ENCODE peak calls at places on chromosomes 3 and 15, in five cellular contexts. One of them, this sample, is unnamed.

GRCh38 chr15:77419050-77419835 is 661 bp downstream of the PEAK1 start:
- DNase-seq in CD4-positive, alpha-beta T cell: peak
- DNase-seq in NCI-H524 treated with DMSO at 0.1 percent for 48 hours: peak
- DNase-seq in activated naive CD8-positive, alpha-beta T cell treated with anti-CD3 and anti-CD28 coated beads, Interleukin-2, amount 50 U/mL, for 16 hours: peak
- DNase-seq in hippocampal formation: peak
- DNase-seq in this sample: no peak

GRCh38 chr15:65189102-65189740 is 4.1 kb upstream of the CLPX start:
- DNase-seq in CD4-positive, alpha-beta T cell: no peak
- DNase-seq in NCI-H524 treated with DMSO at 0.1 percent for 48 hours: peak
- DNase-seq in hippocampal formation: no peak
- DNase-seq in activated naive CD8-positive, alpha-beta T cell treated with anti-CD3 and anti-CD28 coated beads, Interleukin-2, amount 50 U/mL, for 16 hours: no peak
- DNase-seq in this sample: no peak

GRCh38 chr3:174639970-174640369 is 219.2 kb upstream of the NAALADL2 start:
- DNase-seq in hippocampal formation: no peak
- DNase-seq in CD4-positive, alpha-beta T cell: no peak
- DNase-seq in activated naive CD8-positive, alpha-beta T cell treated with anti-CD3 and anti-CD28 coated beads, Interleukin-2, amount 50 U/mL, for 16 hours: no peak
- DNase-seq in NCI-H524 treated with DMSO at 0.1 percent for 48 hours: no peak
- DNase-seq in this sample: no peak

GRCh38 chr3:197559662-197560061 is 3.9 kb upstream of the BDH1 start:
- DNase-seq in hippocampal formation: no peak
- DNase-seq in activated naive CD8-positive, alpha-beta T cell treated with anti-CD3 and anti-CD28 coated beads, Interleukin-2, amount 50 U/mL, for 16 hours: no peak
- DNase-seq in NCI-H524 treated with DMSO at 0.1 percent for 48 hours: no peak
- DNase-seq in CD4-positive, alpha-beta T cell: no peak
- DNase-seq in this sample: no peak

GRCh38 chr3:69120879-69121464 is 1.4 kb downstream of the LMOD3 start:
- DNase-seq in hippocampal formation: peak
- DNase-seq in activated naive CD8-positive, alpha-beta T cell treated with anti-CD3 and anti-CD28 coated beads, Interleukin-2, amount 50 U/mL, for 16 hours: peak
- DNase-seq in CD4-positive, alpha-beta T cell: peak
- DNase-seq in NCI-H524 treated with DMSO at 0.1 percent for 48 hours: peak
- DNase-seq in this sample: peak

GRCh38 chr15:58551764-58552504 is 120.1 kb downstream of the LIPC start:
- DNase-seq in activated naive CD8-positive, alpha-beta T cell treated with anti-CD3 and anti-CD28 coated beads, Interleukin-2, amount 50 U/mL, for 16 hours: no peak
- DNase-seq in NCI-H524 treated with DMSO at 0.1 percent for 48 hours: no peak
- DNase-seq in hippocampal formation: peak
- DNase-seq in CD4-positive, alpha-beta T cell: no peak
- DNase-seq in this sample: no peak

GRCh38 chr3:134212898-134213665 is 37.6 kb downstream of the RYK start:
- DNase-seq in CD4-positive, alpha-beta T cell: peak
- DNase-seq in NCI-H524 treated with DMSO at 0.1 percent for 48 hours: peak
- DNase-seq in activated naive CD8-positive, alpha-beta T cell treated with anti-CD3 and anti-CD28 coated beads, Interleukin-2, amount 50 U/mL, for 16 hours: peak
- DNase-seq in hippocampal formation: peak
- DNase-seq in this sample: peak

GRCh38 chr3:130227540-130227939 is 117.9 kb upstream of the COL6A5 start:
- DNase-seq in activated naive CD8-positive, alpha-beta T cell treated with anti-CD3 and anti-CD28 coated beads, Interleukin-2, amount 50 U/mL, for 16 hours: no peak
- DNase-seq in CD4-positive, alpha-beta T cell: no peak
- DNase-seq in hippocampal formation: no peak
- DNase-seq in NCI-H524 treated with DMSO at 0.1 percent for 48 hours: no peak
- DNase-seq in this sample: no peak

GRCh38 chr15:66461917-66462316 is 35.6 kb downstream of the SNAPC5 start:
- DNase-seq in activated naive CD8-positive, alpha-beta T cell treated with anti-CD3 and anti-CD28 coated beads, Interleukin-2, amount 50 U/mL, for 16 hours: no peak
- DNase-seq in NCI-H524 treated with DMSO at 0.1 percent for 48 hours: no peak
- DNase-seq in hippocampal formation: no peak
- DNase-seq in CD4-positive, alpha-beta T cell: no peak
- DNase-seq in this sample: no peak

GRCh38 chr3:99753268-99753975 is 64.2 kb upstream of the CMSS1 start:
- DNase-seq in activated naive CD8-positive, alpha-beta T cell treated with anti-CD3 and anti-CD28 coated beads, Interleukin-2, amount 50 U/mL, for 16 hours: no peak
- DNase-seq in NCI-H524 treated with DMSO at 0.1 percent for 48 hours: peak
- DNase-seq in CD4-positive, alpha-beta T cell: no peak
- DNase-seq in hippocampal formation: peak
- DNase-seq in this sample: no peak

GRCh38 chr3:193971268-193971751 is 164.6 kb upstream of the HES1 start:
- DNase-seq in CD4-positive, alpha-beta T cell: no peak
- DNase-seq in hippocampal formation: no peak
- DNase-seq in activated naive CD8-positive, alpha-beta T cell treated with anti-CD3 and anti-CD28 coated beads, Interleukin-2, amount 50 U/mL, for 16 hours: no peak
- DNase-seq in NCI-H524 treated with DMSO at 0.1 percent for 48 hours: no peak
- DNase-seq in this sample: no peak

GRCh38 chr3:23720885-23721284 is 84.9 kb upstream of the UBE2E1 start:
- DNase-seq in activated naive CD8-positive, alpha-beta T cell treated with anti-CD3 and anti-CD28 coated beads, Interleukin-2, amount 50 U/mL, for 16 hours: no peak
- DNase-seq in NCI-H524 treated with DMSO at 0.1 percent for 48 hours: no peak
- DNase-seq in CD4-positive, alpha-beta T cell: no peak
- DNase-seq in hippocampal formation: no peak
- DNase-seq in this sample: no peak

GRCh38 chr15:69288531-69289311 is 10.0 kb upstream of the PAQR5 start:
- DNase-seq in hippocampal formation: no peak
- DNase-seq in activated naive CD8-positive, alpha-beta T cell treated with anti-CD3 and anti-CD28 coated beads, Interleukin-2, amount 50 U/mL, for 16 hours: no peak
- DNase-seq in CD4-positive, alpha-beta T cell: no peak
- DNase-seq in NCI-H524 treated with DMSO at 0.1 percent for 48 hours: no peak
- DNase-seq in this sample: no peak

GRCh38 chr3:87228316-87228715 is 1.2 kb downstream of the CHMP2B start:
- DNase-seq in activated naive CD8-positive, alpha-beta T cell treated with anti-CD3 and anti-CD28 coated beads, Interleukin-2, amount 50 U/mL, for 16 hours: no peak
- DNase-seq in CD4-positive, alpha-beta T cell: no peak
- DNase-seq in NCI-H524 treated with DMSO at 0.1 percent for 48 hours: no peak
- DNase-seq in hippocampal formation: no peak
- DNase-seq in this sample: no peak

GRCh38 chr3:124950026-124950425 is 15.5 kb upstream of the MUC13 start:
- DNase-seq in activated naive CD8-positive, alpha-beta T cell treated with anti-CD3 and anti-CD28 coated beads, Interleukin-2, amount 50 U/mL, for 16 hours: no peak
- DNase-seq in hippocampal formation: no peak
- DNase-seq in NCI-H524 treated with DMSO at 0.1 percent for 48 hours: no peak
- DNase-seq in CD4-positive, alpha-beta T cell: no peak
- DNase-seq in this sample: no peak

GRCh38 chr3:16322189-16322588 is 57.2 kb downstream of the OXNAD1 start:
- DNase-seq in activated naive CD8-positive, alpha-beta T cell treated with anti-CD3 and anti-CD28 coated beads, Interleukin-2, amount 50 U/mL, for 16 hours: no peak
- DNase-seq in NCI-H524 treated with DMSO at 0.1 percent for 48 hours: no peak
- DNase-seq in hippocampal formation: no peak
- DNase-seq in CD4-positive, alpha-beta T cell: no peak
- DNase-seq in this sample: no peak

GRCh38 chr15:101307048-101307896 is 12.2 kb upstream of the SNRPA1 start:
- DNase-seq in CD4-positive, alpha-beta T cell: no peak
- DNase-seq in activated naive CD8-positive, alpha-beta T cell treated with anti-CD3 and anti-CD28 coated beads, Interleukin-2, amount 50 U/mL, for 16 hours: no peak
- DNase-seq in NCI-H524 treated with DMSO at 0.1 percent for 48 hours: no peak
- DNase-seq in hippocampal formation: no peak
- DNase-seq in this sample: no peak

GRCh38 chr3:111801697-111802655 is 57.1 kb upstream of the PHLDB2 start:
- DNase-seq in CD4-positive, alpha-beta T cell: no peak
- DNase-seq in activated naive CD8-positive, alpha-beta T cell treated with anti-CD3 and anti-CD28 coated beads, Interleukin-2, amount 50 U/mL, for 16 hours: no peak
- DNase-seq in hippocampal formation: no peak
- DNase-seq in NCI-H524 treated with DMSO at 0.1 percent for 48 hours: no peak
- DNase-seq in this sample: no peak

GRCh38 chr3:19775744-19776143 is 158.3 kb downstream of the EFHB start:
- DNase-seq in hippocampal formation: no peak
- DNase-seq in activated naive CD8-positive, alpha-beta T cell treated with anti-CD3 and anti-CD28 coated beads, Interleukin-2, amount 50 U/mL, for 16 hours: no peak
- DNase-seq in CD4-positive, alpha-beta T cell: no peak
- DNase-seq in NCI-H524 treated with DMSO at 0.1 percent for 48 hours: no peak
- DNase-seq in this sample: no peak

GRCh38 chr15:89112341-89112971 is 24.2 kb downstream of the ABHD2 start:
- DNase-seq in NCI-H524 treated with DMSO at 0.1 percent for 48 hours: no peak
- DNase-seq in activated naive CD8-positive, alpha-beta T cell treated with anti-CD3 and anti-CD28 coated beads, Interleukin-2, amount 50 U/mL, for 16 hours: no peak
- DNase-seq in hippocampal formation: no peak
- DNase-seq in CD4-positive, alpha-beta T cell: no peak
- DNase-seq in this sample: no peak

GRCh38 chr3:168801792-168802191 is 706.1 kb upstream of the GOLIM4 start:
- DNase-seq in CD4-positive, alpha-beta T cell: no peak
- DNase-seq in activated naive CD8-positive, alpha-beta T cell treated with anti-CD3 and anti-CD28 coated beads, Interleukin-2, amount 50 U/mL, for 16 hours: no peak
- DNase-seq in NCI-H524 treated with DMSO at 0.1 percent for 48 hours: no peak
- DNase-seq in hippocampal formation: no peak
- DNase-seq in this sample: no peak

GRCh38 chr3:60333710-60334109 is 917.5 kb downstream of the FHIT start:
- DNase-seq in NCI-H524 treated with DMSO at 0.1 percent for 48 hours: no peak
- DNase-seq in hippocampal formation: no peak
- DNase-seq in activated naive CD8-positive, alpha-beta T cell treated with anti-CD3 and anti-CD28 coated beads, Interleukin-2, amount 50 U/mL, for 16 hours: no peak
- DNase-seq in CD4-positive, alpha-beta T cell: no peak
- DNase-seq in this sample: no peak

GRCh38 chr3:121918779-121919483 is 24.7 kb downstream of the SLC15A2 start:
- DNase-seq in CD4-positive, alpha-beta T cell: no peak
- DNase-seq in hippocampal formation: no peak
- DNase-seq in NCI-H524 treated with DMSO at 0.1 percent for 48 hours: peak
- DNase-seq in activated naive CD8-positive, alpha-beta T cell treated with anti-CD3 and anti-CD28 coated beads, Interleukin-2, amount 50 U/mL, for 16 hours: no peak
- DNase-seq in this sample: no peak

GRCh38 chr3:10715886-10716285 is 100.1 kb upstream of the SLC6A11 start:
- DNase-seq in activated naive CD8-positive, alpha-beta T cell treated with anti-CD3 and anti-CD28 coated beads, Interleukin-2, amount 50 U/mL, for 16 hours: no peak
- DNase-seq in hippocampal formation: no peak
- DNase-seq in NCI-H524 treated with DMSO at 0.1 percent for 48 hours: no peak
- DNase-seq in CD4-positive, alpha-beta T cell: no peak
- DNase-seq in this sample: no peak

GRCh38 chr15:100515758-100516157 is 13.0 kb downstream of the CERS3 start:
- DNase-seq in hippocampal formation: no peak
- DNase-seq in NCI-H524 treated with DMSO at 0.1 percent for 48 hours: no peak
- DNase-seq in CD4-positive, alpha-beta T cell: no peak
- DNase-seq in activated naive CD8-positive, alpha-beta T cell treated with anti-CD3 and anti-CD28 coated beads, Interleukin-2, amount 50 U/mL, for 16 hours: no peak
- DNase-seq in this sample: no peak